ENCODE peak calls at places on chromosomes 11 and 22, in four cellular contexts. A is RWPE2; J is CD8-positive, alpha-beta memory T cell; D is CD4-positive, alpha-beta memory T cell. N is an unnamed sample. For H3K4me1 and H3K27me3, the result is how much of the 10 kb centered on the place peaks cover.

GRCh38 chr11:61971177-61972111 is 4.0 kb upstream of the FTH1 start:
- DNase-seq in D (no peak), J (no peak), A (peak), N (peak)

GRCh38 chr11:121473064-121473777 is 20.5 kb upstream of the SORL1-AS1 start:
- DNase-seq in D (no peak), A (no peak), J (no peak), N (no peak)

GRCh38 chr11:58513747-58514367 is 6.0 kb upstream of the OR5B21 start:
- DNase-seq in A (no peak), D (no peak), J (no peak), N (no peak)

GRCh38 chr11:10856689-10857603 is 907 bp downstream of the ZBED5 start:
- DNase-seq in D (peak), A (no peak), J (no peak), N (peak)

GRCh38 chr11:118180300-118180703 is 3.9 kb upstream of the SCN2B start:
- DNase-seq in A (no peak), J (no peak), D (no peak), N (no peak)

GRCh38 chr11:62539238-62539925 is 7.2 kb downstream of the AHNAK start:
- DNase-seq in A (peak), J (peak), D (no peak), N (peak)

GRCh38 chr11:117519170-117519569 is 191.5 kb downstream of the CEP164 start:
- DNase-seq in A (no peak), J (no peak), D (no peak), N (no peak)

GRCh38 chr11:92759571-92760214 is 209.8 kb upstream of the MTNR1B start:
- DNase-seq in J (no peak), D (no peak), A (no peak), N (no peak)

GRCh38 chr22:32887293-32887692 is 85.8 kb downstream of the TIMP3 start:
- DNase-seq in A (no peak), J (no peak), D (no peak), N (no peak)

GRCh38 chr11:133927690-133928627 is 28.8 kb downstream of the IGSF9B start:
- DNase-seq in D (peak), A (peak), J (peak), N (peak)

GRCh38 chr22:47452184-47452583 is 689.7 kb downstream of the TBC1D22A start:
- DNase-seq in A (no peak), J (no peak), D (no peak), N (no peak)

GRCh38 chr11:28296426-28296825 is 188.2 kb downstream of the METTL15 start:
- DNase-seq in D (no peak), J (no peak), A (no peak), N (no peak)

GRCh38 chr11:73585834-73586575 is 11.9 kb downstream of the FAM168A start:
- DNase-seq in J (no peak), D (no peak), A (no peak), N (no peak)

GRCh38 chr11:91796999-91797398 is 427.6 kb upstream of the FAT3 start:
- DNase-seq in J (no peak), D (no peak), A (no peak), N (no peak)

GRCh38 chr11:18986744-18987143 is 47.5 kb upstream of the MRGPRX1 start:
- DNase-seq in A (no peak), J (no peak), D (no peak), N (no peak)

GRCh38 chr11:70522613-70523311 is 124.4 kb downstream of the CTTN start:
- DNase-seq in A (peak), J (no peak), D (no peak), N (no peak)

GRCh38 chr11:112300094-112300786 is 39.6 kb upstream of the PLET1 start:
- DNase-seq in J (no peak), D (no peak), A (no peak), N (no peak)

GRCh38 chr11:60890696-60891095 is 15.7 kb downstream of the PRPF19 start:
- DNase-seq in J (no peak), A (no peak), D (no peak), N (no peak)

GRCh38 chr22:37843746-37844089 is 416 bp downstream of the ANKRD54 start:
- DNase-seq in A (no peak), J (no peak), D (no peak), N (no peak)

GRCh38 chr22:22943521-22944267 is 56.1 kb downstream of the IGLL5 start:
- DNase-seq in A (no peak), D (no peak), J (no peak), N (no peak)

GRCh38 chr22:42520663-42521546 is 1.3 kb upstream of the RRP7A start:
- DNase-seq in A (no peak), J (no peak), D (no peak), N (no peak)
- H3K4me1 ChIP-seq in A (under half), J (under half), D (under half), N (under half)

DNA sequence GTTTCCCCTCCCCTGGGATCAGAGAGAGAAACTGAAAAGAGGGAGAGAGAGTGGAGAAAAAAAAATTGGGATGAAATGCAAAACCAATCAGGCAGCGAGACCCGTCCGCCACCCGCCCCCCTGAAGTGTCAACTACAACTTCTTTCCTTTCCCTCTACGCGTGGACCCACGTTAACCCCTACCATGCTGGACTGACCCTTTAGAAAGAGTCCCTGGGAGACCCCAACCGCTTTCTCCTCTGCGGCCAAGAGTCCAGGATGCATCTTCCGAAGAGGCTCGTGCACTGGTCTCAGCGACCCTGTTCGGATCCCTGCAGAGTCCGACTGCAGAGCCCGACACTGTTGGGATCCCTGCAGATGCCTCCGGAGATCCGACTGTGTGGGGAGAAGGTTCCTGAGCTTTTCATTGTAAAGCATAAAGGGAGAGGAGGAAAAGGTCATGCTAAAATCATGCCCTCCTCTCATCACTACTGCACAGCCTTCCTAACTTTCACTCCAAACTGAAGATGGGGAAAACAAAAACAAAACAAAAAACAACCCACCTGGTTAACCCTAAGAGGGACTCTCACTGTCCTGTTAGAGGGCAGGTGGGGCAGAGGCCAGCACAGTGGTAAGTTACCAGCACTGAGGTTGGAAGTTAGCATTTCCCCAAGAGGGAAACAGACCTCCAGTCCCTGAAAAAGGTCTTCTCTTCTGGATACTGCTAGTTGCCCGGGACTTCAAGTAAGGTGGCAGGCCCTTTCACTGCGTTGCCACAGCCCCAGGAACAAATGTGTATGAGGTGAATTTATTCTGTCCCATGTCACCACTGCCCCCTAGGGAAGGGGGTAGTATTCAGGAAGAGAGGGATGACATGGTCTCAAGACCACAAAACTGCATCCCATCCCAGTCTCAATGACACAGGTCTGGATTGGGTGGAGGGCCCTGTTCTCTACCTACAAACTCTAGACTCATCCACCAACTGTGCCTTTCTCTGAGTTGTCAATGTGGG is 578 bp upstream of the ADAMTS8 start:
- DNase-seq in J (no peak), D (no peak), A (no peak), N (no peak)
- H3K27me3 ChIP-seq in J (under half), D (under half), A (half or more), N (under half)

DNA sequence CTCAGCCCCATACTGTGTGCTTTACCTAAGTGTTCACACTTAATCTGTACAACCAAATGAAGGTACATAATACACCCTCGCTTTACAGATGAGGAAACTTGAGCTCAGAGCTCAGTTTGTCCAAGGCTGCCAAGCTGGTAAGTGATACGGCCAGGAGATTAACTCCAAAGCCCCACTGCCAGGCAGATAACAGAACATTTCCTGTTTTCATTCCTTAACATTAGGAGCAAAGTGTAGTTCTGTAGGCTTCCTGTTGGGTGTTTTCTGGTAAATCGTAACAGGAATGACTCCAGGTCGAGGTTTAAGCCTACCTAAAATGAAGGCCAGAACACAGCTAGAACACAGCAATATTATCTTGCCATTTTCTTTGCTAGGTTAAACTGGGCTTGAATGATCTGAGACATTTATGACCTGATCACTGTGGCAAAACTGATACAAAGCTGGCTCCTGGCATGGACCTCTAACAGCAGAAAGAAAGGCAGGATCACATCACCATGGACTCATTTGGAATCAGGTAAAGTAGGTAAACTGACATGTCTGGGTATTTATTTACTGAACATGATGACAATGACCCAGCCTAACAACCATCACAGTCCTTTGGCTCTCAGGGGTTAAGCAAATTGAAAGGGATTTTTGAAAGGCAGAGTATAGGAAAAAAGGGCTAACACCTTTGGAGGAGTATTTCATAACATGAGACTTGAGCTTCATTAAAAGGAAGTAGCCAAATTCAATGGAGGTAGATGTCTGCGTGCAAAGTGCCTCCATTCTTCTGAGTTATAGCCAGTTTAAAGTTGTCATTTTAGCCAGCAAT is 3.9 kb upstream of the NUP50 start:
- DNase-seq in J (no peak), D (no peak), A (no peak), N (no peak)
- H3K4me1 ChIP-seq in J (under half), D (under half), A (under half), N (under half)

GRCh38 chr11:119952441-119952840 is 185.5 kb downstream of the TRIM29 start:
- DNase-seq in A (no peak), J (no peak), D (no peak), N (no peak)

DNA sequence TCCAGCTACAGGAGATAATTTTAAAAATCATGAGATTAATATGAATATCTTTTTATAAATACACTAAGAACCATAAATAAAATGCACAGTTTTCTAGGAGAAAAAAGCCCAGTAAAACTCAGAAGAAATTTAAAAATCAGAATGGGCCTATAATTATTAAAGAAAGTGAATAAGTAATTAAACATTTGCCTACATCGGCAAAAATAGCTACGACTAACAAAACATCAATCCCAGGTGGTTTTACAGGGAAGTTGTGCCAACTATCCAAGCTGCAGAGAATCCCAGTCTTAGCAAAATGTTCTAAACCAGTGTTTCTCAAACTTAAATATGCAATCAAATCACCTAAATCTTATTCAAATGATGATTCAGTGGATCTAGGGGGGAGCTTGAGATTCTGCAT is 180.0 kb downstream of the TRIM29 start:
- DNase-seq in A (no peak), D (no peak), J (no peak), N (no peak)
- H3K27me3 ChIP-seq in A (under half), D (under half), J (under half), N (under half)